ENCODE peak calls at places on chromosome 16, in ten cellular contexts. E is activated naive CD4-positive, alpha-beta T cell treated with anti-CD3 and anti-CD28 coated beads for 36 hours; N is NCI-H446; O is small intestine; Y is stimulated activated CD8-positive, alpha-beta memory T cell treated with anti-CD3 and anti-CD28 coated beads, Interleukin-2, amount 100 ng/mL, for 48 hours; A is activated CD4-positive, alpha-beta T cell treated with anti-CD3 and anti-CD28 coated beads for 48 hours; S is hepatocyte; H is transverse colon; D is iris pigment epithelial cell; W is dermis microvascular lymphatic vessel endothelial cell. I is an unnamed sample.

GRCh38 chr16:46974352-46974751 is 878 bp upstream of the DNAJA2 start:
- DNase-seq in E (peak), N (no peak), O (peak), Y (no peak), A (peak), S (no peak), H (no peak), D (peak), W (peak), I (peak)

GRCh38 chr16:27311449-27311831 is 2.3 kb upstream of the IL4R start:
- DNase-seq in E (no peak), N (no peak), O (no peak), Y (no peak), A (peak), S (no peak), H (no peak), D (no peak), W (peak), I (no peak)

GRCh38 chr16:82641336-82641984 is 14.7 kb downstream of the CDH13 start:
- DNase-seq in E (no peak), N (no peak), O (no peak), Y (no peak), A (no peak), S (no peak), H (no peak), D (peak), W (peak), I (no peak)

GRCh38 chr16:72043058-72043457 is 11.2 kb upstream of the HP start:
- DNase-seq in E (no peak), N (no peak), O (peak), Y (no peak), A (no peak), S (no peak), H (no peak), D (no peak), W (no peak), I (no peak)

GRCh38 chr16:75502916-75503605 is 7.8 kb upstream of the CHST6 start:
- DNase-seq in E (no peak), N (no peak), O (no peak), Y (no peak), A (no peak), S (no peak), H (no peak), D (no peak), W (no peak), I (no peak)

GRCh38 chr16:85430523-85431381 is 182.4 kb upstream of the GSE1 start:
- DNase-seq in E (no peak), N (no peak), O (no peak), Y (no peak), A (no peak), S (no peak), H (peak), D (no peak), W (no peak), I (no peak)

GRCh38 chr16:20997147-20997546 is 96.6 kb downstream of the LYRM1 start:
- DNase-seq in E (no peak), N (no peak), O (no peak), Y (no peak), A (no peak), S (no peak), H (no peak), D (no peak), W (no peak), I (no peak)

GRCh38 chr16:88988980-88989791 is 12.2 kb upstream of the CBFA2T3 start:
- DNase-seq in E (no peak), N (no peak), O (no peak), Y (no peak), A (no peak), S (no peak), H (no peak), D (no peak), W (no peak), I (no peak)

GRCh38 chr16:27102701-27103575 is 36.2 kb downstream of the C16orf82 start:
- DNase-seq in E (no peak), N (no peak), O (no peak), Y (no peak), A (no peak), S (no peak), H (no peak), D (no peak), W (no peak), I (no peak)

GRCh38 chr16:19008245-19008644 is 24.5 kb downstream of the TMC7 start:
- DNase-seq in E (no peak), N (no peak), O (no peak), Y (no peak), A (no peak), S (no peak), H (no peak), D (peak), W (no peak), I (no peak)

GRCh38 chr16:25155553-25156460 is 44.3 kb downstream of the LCMT1 start:
- DNase-seq in E (peak), N (no peak), O (no peak), Y (peak), A (peak), S (no peak), H (no peak), D (peak), W (peak), I (no peak)

GRCh38 chr16:67399749-67400704 is 6.7 kb upstream of the TPPP3 start:
- DNase-seq in E (no peak), N (no peak), O (no peak), Y (no peak), A (no peak), S (no peak), H (no peak), D (no peak), W (no peak), I (no peak)

GRCh38 chr16:30076276-30076791 is 540 bp downstream of the PPP4C start:
- DNase-seq in E (no peak), N (no peak), O (peak), Y (no peak), A (no peak), S (no peak), H (peak), D (no peak), W (no peak), I (peak)

GRCh38 chr16:67977469-67978227 is 2.7 kb downstream of the DPEP3 start:
- DNase-seq in E (no peak), N (no peak), O (no peak), Y (no peak), A (no peak), S (no peak), H (no peak), D (no peak), W (no peak), I (no peak)

I was measured in erythroblast.